ENCODE peak calls at places on chromosomes 4 and X, in five cellular contexts. Q is GM23248, P is lung, Y is ovary, Z is spleen. C is an unnamed sample. For H3K9me3, the result is how much of the 10 kb centered on the place peaks cover.

GRCh38 chr4:48141048-48141447 is 7.0 kb upstream of the TXK start:
- DNase-seq in Q (peak), P (no peak), Y (no peak), Z (no peak), C (no peak)

GRCh38 chrX:33725556-33726232 is 406.4 kb downstream of the FAM47A start:
- DNase-seq in Q (no peak), P (no peak), Y (no peak), Z (no peak), C (no peak)

GRCh38 chr4:15543537-15544195 is 74.0 kb downstream of the CC2D2A start:
- DNase-seq in Q (no peak), P (no peak), Y (no peak), Z (no peak), C (no peak)

GRCh38 chr4:125728568-125728967 is 413.8 kb downstream of the FAT4 start:
- DNase-seq in Q (peak), P (peak), Y (no peak), Z (no peak), C (peak)

GRCh38 chrX:153476628-153477027 is 6.3 kb upstream of the HAUS7 start:
- DNase-seq in Q (peak), P (no peak), Y (no peak), Z (no peak), C (no peak)

GRCh38 chr4:163748474-163748873 is 254.0 kb downstream of the TMA16 start:
- DNase-seq in Q (peak), P (no peak), Y (no peak), Z (no peak), C (peak)

GRCh38 chrX:77564824-77565223 is 117.6 kb downstream of the FGF16 start:
- DNase-seq in Q (peak), P (no peak), Y (no peak), Z (no peak), C (no peak)

GRCh38 chrX:2485789-2486345 is 14.9 kb downstream of the DHRSX start:
- DNase-seq in Q (peak), P (no peak), Y (no peak), Z (no peak), C (peak)

GRCh38 chr4:74038161-74039064 is at the start of gene CXCL3:
- DNase-seq in Q (peak), P (peak), Y (peak), Z (peak), C (peak)

GRCh38 chrX:22325091-22325490 is 52.4 kb downstream of the CBLL2 start:
- DNase-seq in Q (peak), P (no peak), Y (no peak), Z (no peak), C (no peak)
- H3K27ac ChIP-seq in Q (peak), P (no peak), Y (no peak), Z (no peak), C (no peak)

GRCh38 chr4:148914301-148914700 is 472.1 kb upstream of the NR3C2 start:
- DNase-seq in Q (no peak), P (no peak), Y (no peak), Z (no peak), C (no peak)
- H3K9me3 ChIP-seq in Q (under half), P (under half), Y (under half), Z (under half), C (under half)

GRCh38 chrX:134688839-134689238 is 30.6 kb upstream of the PLAC1 start:
- DNase-seq in Q (peak), P (no peak), Y (no peak), Z (no peak), C (no peak)
- H3K27ac ChIP-seq in Q (peak), P (no peak), Y (no peak), Z (no peak), C (peak)

GRCh38 chrX:155592331-155592730 is 20.4 kb downstream of the TMLHE start:
- DNase-seq in Q (no peak), P (no peak), Y (no peak), Z (no peak), C (no peak)
- H3K9me3 ChIP-seq in Q (under half), P (under half), Y (under half), Z (half or more), C (under half)

GRCh38 chrX:101057095-101057714 is 5.3 kb upstream of the TRMT2B start:
- DNase-seq in Q (peak), P (no peak), Y (no peak), Z (no peak), C (no peak)

GRCh38 chrX:101051153-101051548 is 760 bp downstream of the TRMT2B start:
- DNase-seq in Q (no peak), P (no peak), Y (peak), Z (no peak), C (no peak)

GRCh38 chrX:101051549-101052302 is at the start of gene TRMT2B:
- DNase-seq in Q (peak), P (peak), Y (peak), Z (peak), C (peak)
- H3K27ac ChIP-seq in Q (peak), P (peak), Y (peak), Z (peak), C (peak)

GRCh38 chrX:81868979-81869378 is 667.1 kb downstream of the SH3BGRL start:
- DNase-seq in Q (no peak), P (no peak), Y (no peak), Z (no peak), C (no peak)

GRCh38 chrX:81866873-81867272 is 665.0 kb downstream of the SH3BGRL start:
- DNase-seq in Q (no peak), P (no peak), Y (no peak), Z (no peak), C (no peak)
- H3K9me3 ChIP-seq in Q (under half), P (under half), Y (under half), Z (under half), C (under half)

C was measured in RWPE2.